ENCODE peak calls at places on chromosomes 1 and 21, in eight cellular contexts. One of them, this sample, is unnamed.

GRCh38 chr1:42822833-42823392 is 5.7 kb upstream of the SVBP start:
- DNase-seq in prostate gland: no peak
- DNase-seq in activated CD8-positive, alpha-beta memory T cell treated with anti-CD3 and anti-CD28 coated beads for 4 hours: no peak
- DNase-seq in GM19239: no peak
- DNase-seq in T47D: no peak
- DNase-seq in BJ: peak
- DNase-seq in NCI-H1092 treated with DMSO at 0.1 percent for 48 hours: no peak
- DNase-seq in cortex of kidney: no peak
- DNase-seq in this sample: no peak

GRCh38 chr1:7988576-7988975 is 27.1 kb downstream of the PARK7 start:
- DNase-seq in prostate gland: no peak
- DNase-seq in activated CD8-positive, alpha-beta memory T cell treated with anti-CD3 and anti-CD28 coated beads for 4 hours: no peak
- DNase-seq in GM19239: no peak
- DNase-seq in T47D: no peak
- DNase-seq in BJ: no peak
- DNase-seq in NCI-H1092 treated with DMSO at 0.1 percent for 48 hours: no peak
- DNase-seq in cortex of kidney: no peak
- DNase-seq in this sample: no peak

GRCh38 chr21:41446571-41446970 is 20.5 kb downstream of the MX1 start:
- DNase-seq in prostate gland: no peak
- DNase-seq in activated CD8-positive, alpha-beta memory T cell treated with anti-CD3 and anti-CD28 coated beads for 4 hours: no peak
- DNase-seq in GM19239: no peak
- DNase-seq in T47D: no peak
- DNase-seq in BJ: peak
- DNase-seq in NCI-H1092 treated with DMSO at 0.1 percent for 48 hours: no peak
- DNase-seq in cortex of kidney: no peak
- DNase-seq in this sample: no peak

GRCh38 chr1:90414201-90414600 is 302.9 kb downstream of the BARHL2 start:
- DNase-seq in prostate gland: no peak
- DNase-seq in activated CD8-positive, alpha-beta memory T cell treated with anti-CD3 and anti-CD28 coated beads for 4 hours: no peak
- DNase-seq in GM19239: no peak
- DNase-seq in T47D: no peak
- DNase-seq in BJ: no peak
- DNase-seq in NCI-H1092 treated with DMSO at 0.1 percent for 48 hours: no peak
- DNase-seq in cortex of kidney: no peak
- DNase-seq in this sample: no peak

GRCh38 chr1:105608713-105609112 is 1447.8 kb upstream of the PRMT6 start:
- DNase-seq in prostate gland: no peak
- DNase-seq in activated CD8-positive, alpha-beta memory T cell treated with anti-CD3 and anti-CD28 coated beads for 4 hours: no peak
- DNase-seq in GM19239: no peak
- DNase-seq in T47D: no peak
- DNase-seq in BJ: no peak
- DNase-seq in NCI-H1092 treated with DMSO at 0.1 percent for 48 hours: peak
- DNase-seq in cortex of kidney: no peak
- DNase-seq in this sample: peak

GRCh38 chr1:200880212-200880611 is 7.4 kb downstream of the GPR25 start:
- DNase-seq in prostate gland: no peak
- DNase-seq in activated CD8-positive, alpha-beta memory T cell treated with anti-CD3 and anti-CD28 coated beads for 4 hours: no peak
- DNase-seq in GM19239: no peak
- DNase-seq in T47D: no peak
- DNase-seq in BJ: no peak
- DNase-seq in NCI-H1092 treated with DMSO at 0.1 percent for 48 hours: no peak
- DNase-seq in cortex of kidney: no peak
- DNase-seq in this sample: no peak

GRCh38 chr1:244102471-244102870 is 51.4 kb downstream of the ZBTB18 start:
- DNase-seq in prostate gland: no peak
- DNase-seq in activated CD8-positive, alpha-beta memory T cell treated with anti-CD3 and anti-CD28 coated beads for 4 hours: no peak
- DNase-seq in GM19239: no peak
- DNase-seq in T47D: no peak
- DNase-seq in BJ: no peak
- DNase-seq in NCI-H1092 treated with DMSO at 0.1 percent for 48 hours: no peak
- DNase-seq in cortex of kidney: no peak
- DNase-seq in this sample: no peak

GRCh38 chr1:20589331-20590312 is 725 bp downstream of the CDA start:
- DNase-seq in prostate gland: no peak
- DNase-seq in activated CD8-positive, alpha-beta memory T cell treated with anti-CD3 and anti-CD28 coated beads for 4 hours: no peak
- DNase-seq in GM19239: no peak
- DNase-seq in T47D: no peak
- DNase-seq in BJ: no peak
- DNase-seq in NCI-H1092 treated with DMSO at 0.1 percent for 48 hours: no peak
- DNase-seq in cortex of kidney: no peak
- DNase-seq in this sample: no peak

GRCh38 chr1:109238382-109238781 is 11.0 kb upstream of the CELSR2 start:
- DNase-seq in prostate gland: no peak
- DNase-seq in activated CD8-positive, alpha-beta memory T cell treated with anti-CD3 and anti-CD28 coated beads for 4 hours: no peak
- DNase-seq in GM19239: no peak
- DNase-seq in T47D: no peak
- DNase-seq in BJ: no peak
- DNase-seq in NCI-H1092 treated with DMSO at 0.1 percent for 48 hours: no peak
- DNase-seq in cortex of kidney: no peak
- DNase-seq in this sample: no peak

GRCh38 chr1:206455681-206456344 is 14.5 kb upstream of the IKBKE start:
- DNase-seq in prostate gland: no peak
- DNase-seq in activated CD8-positive, alpha-beta memory T cell treated with anti-CD3 and anti-CD28 coated beads for 4 hours: no peak
- DNase-seq in GM19239: no peak
- DNase-seq in T47D: no peak
- DNase-seq in BJ: no peak
- DNase-seq in NCI-H1092 treated with DMSO at 0.1 percent for 48 hours: peak
- DNase-seq in cortex of kidney: no peak
- DNase-seq in this sample: peak

This sample was measured in NCI-H1048.